ENCODE peak calls at places on chromosomes 12 and 14, in six cellular contexts. Q is C1 segment of cervical spinal cord, L is NCI-H2029, O is GM23248, T is kidney tubule cell, U is T-helper 2 cell. X is an unnamed sample.

GRCh38 chr12:95083471-95083870 is 10.1 kb upstream of the NR2C1 start:
- DNase-seq in O (no peak), U (no peak), L (no peak), T (no peak), Q (no peak), X (no peak)

GRCh38 chr12:46214668-46215429 is 54.0 kb downstream of the SLC38A1 start:
- DNase-seq in O (no peak), Q (no peak), L (no peak), U (peak; percentile 95), T (peak; percentile 72), X (no peak)

GRCh38 chr12:87086118-87086891 is 830.1 kb upstream of the MGAT4C start:
- DNase-seq in T (peak; percentile 18), Q (no peak), L (no peak), O (peak; percentile 21), U (no peak), X (peak; percentile 65)

GRCh38 chr12:124681779-124682391 is 114.5 kb upstream of the NCOR2 start:
- DNase-seq in U (no peak), O (peak; percentile 82), Q (no peak), T (no peak), L (no peak), X (peak; percentile 35)

GRCh38 chr14:90788031-90788430 is 28.2 kb downstream of the TTC7B start:
- DNase-seq in U (no peak), O (no peak), L (no peak), Q (no peak), T (no peak), X (no peak)

GRCh38 chr14:53358166-53358565 is 205.0 kb upstream of the DDHD1 start:
- DNase-seq in Q (no peak), U (no peak), T (no peak), O (no peak), L (no peak), X (no peak)

GRCh38 chr12:40236357-40236850 is 11.6 kb downstream of the LRRK2 start:
- DNase-seq in L (no peak), O (no peak), Q (no peak), T (no peak), U (no peak), X (no peak)

GRCh38 chr12:12432373-12432772 is 75.5 kb downstream of the BORCS5 start:
- DNase-seq in T (no peak), O (peak; percentile 50), U (no peak), Q (no peak), L (peak; percentile 30), X (peak; percentile 89)

GRCh38 chr12:48015954-48016353 is 11.7 kb upstream of the COL2A1 start:
- DNase-seq in U (no peak), T (no peak), O (no peak), Q (no peak), L (no peak), X (peak; percentile 39)

GRCh38 chr14:91371011-91371989 is 46.3 kb downstream of the CCDC88C start:
- DNase-seq in U (no peak), Q (no peak), L (no peak), T (no peak), O (no peak), X (no peak)

GRCh38 chr14:68340262-68340661 is 452.6 kb downstream of the ZFP36L1 start:
- DNase-seq in L (no peak), U (no peak), O (no peak), T (no peak), Q (no peak), X (no peak)

GRCh38 chr12:117105902-117106301 is 6.7 kb upstream of the TESC start:
- DNase-seq in L (peak; percentile 88), Q (no peak), O (no peak), U (peak; percentile 80), T (no peak), X (peak; percentile 81)

GRCh38 chr14:69658664-69659261 is 47.4 kb downstream of the SUSD6 start:
- DNase-seq in U (no peak), L (no peak), O (no peak), T (peak; percentile 75), Q (no peak), X (peak; percentile 70)

GRCh38 chr12:111488271-111488670 is 82.5 kb downstream of the SH2B3 start:
- DNase-seq in O (no peak), T (no peak), Q (no peak), L (no peak), U (no peak), X (no peak)

GRCh38 chr12:10716704-10717315 is 6.3 kb downstream of the YBX3 start:
- DNase-seq in U (no peak), Q (peak; percentile 1), T (peak; percentile 86), O (peak; percentile 97), L (no peak), X (peak; percentile 99)

GRCh38 chr12:122860052-122860853 is 25.0 kb downstream of the HIP1R start:
- DNase-seq in T (peak; percentile 81), Q (peak; percentile 35), O (peak; percentile 86), L (peak; percentile 46), U (peak; percentile 52), X (peak; percentile 83)

GRCh38 chr12:75660805-75661404 is 149.5 kb upstream of the KRR1 start:
- DNase-seq in Q (no peak), L (no peak), T (peak; percentile 95), O (peak; percentile 78), U (no peak), X (peak; percentile 87)

GRCh38 chr14:77615231-77616132 is 955 bp downstream of the SPTLC2 start:
- DNase-seq in Q (no peak), O (peak; percentile 75), L (no peak), T (peak; percentile 61), U (no peak), X (peak; percentile 60)

GRCh38 chr12:99960312-99960711 is 24.4 kb downstream of the ANKS1B start:
- DNase-seq in L (peak; percentile 37), O (no peak), Q (no peak), T (peak; percentile 37), U (no peak), X (no peak)

GRCh38 chr12:32489070-32489469 is 89.7 kb downstream of the FGD4 start:
- DNase-seq in O (no peak), U (no peak), T (no peak), L (no peak), Q (no peak), X (no peak)

GRCh38 chr12:19575307-19576243 is 136.3 kb downstream of the AEBP2 start:
- DNase-seq in L (peak; percentile 94), O (peak; percentile 69), T (peak; percentile 73), Q (no peak), U (no peak), X (peak; percentile 43)

GRCh38 chr12:84436134-84436533 is 476.5 kb downstream of the SLC6A15 start:
- DNase-seq in O (no peak), L (no peak), U (no peak), T (no peak), Q (no peak), X (no peak)

GRCh38 chr12:127083028-127083949 is 1183.7 kb upstream of the TMEM132C start:
- DNase-seq in O (peak; percentile 88), T (peak; percentile 84), L (peak; percentile 84), U (no peak), Q (no peak), X (peak; percentile 82)

GRCh38 chr14:32078030-32078793 is 1.1 kb downstream of the ARHGAP5 start:
- DNase-seq in O (peak; percentile 60), L (peak; percentile 84), U (peak; percentile 18), T (peak; percentile 63), Q (peak; percentile 12), X (peak; percentile 50)

GRCh38 chr14:86296173-86296572 is 766.2 kb downstream of the FLRT2 start:
- DNase-seq in T (peak; percentile 65), L (no peak), Q (no peak), U (no peak), O (no peak), X (no peak)

GRCh38 chr14:73785336-73785833 is 66.2 kb upstream of the PTGR2 start:
- DNase-seq in T (peak; percentile 93), Q (no peak), L (no peak), U (no peak), O (peak; percentile 88), X (peak; percentile 50)

GRCh38 chr14:92500491-92500941 is 13.1 kb upstream of the RIN3 start:
- DNase-seq in Q (no peak), T (no peak), O (no peak), L (no peak), U (no peak), X (no peak)

GRCh38 chr14:95290769-95291440 is 28.8 kb downstream of the CLMN start:
- DNase-seq in Q (no peak), T (peak; percentile 83), O (no peak), L (peak; percentile 93), U (no peak), X (peak; percentile 72)

GRCh38 chr12:14700935-14701334 is 4.5 kb upstream of the GUCY2C start:
- DNase-seq in U (no peak), L (no peak), Q (no peak), T (no peak), O (no peak), X (no peak)

GRCh38 chr14:34134484-34134883 is 183.6 kb upstream of the EGLN3 start:
- DNase-seq in T (no peak), Q (no peak), O (no peak), U (no peak), L (no peak), X (no peak)

X was measured in epithelial cell of esophagus.